ENCODE peak calls at places on chromosomes 7 and 10, in seven cellular contexts. One of them, this sample, is unnamed.

GRCh38 chr10:48594371-48594770 is 10.5 kb downstream of the ARHGAP22 start:
- DNase-seq in Peyer's patch: no peak
- DNase-seq in adrenal gland: no peak
- DNase-seq in upper lobe of left lung: no peak
- DNase-seq in GM20000: no peak
- DNase-seq in MM.1S: no peak
- DNase-seq in kidney: no peak
- DNase-seq in this sample: no peak

GRCh38 chr7:41911792-41912191 is 208.9 kb upstream of the INHBA start:
- DNase-seq in Peyer's patch: no peak
- DNase-seq in adrenal gland: no peak
- DNase-seq in upper lobe of left lung: no peak
- DNase-seq in GM20000: no peak
- DNase-seq in MM.1S: no peak
- DNase-seq in kidney: no peak
- DNase-seq in this sample: no peak

GRCh38 chr7:95951997-95952795 is 179.8 kb downstream of the DYNC1I1 start:
- DNase-seq in Peyer's patch: no peak
- DNase-seq in adrenal gland: no peak
- DNase-seq in upper lobe of left lung: no peak
- DNase-seq in GM20000: no peak
- DNase-seq in MM.1S: no peak
- DNase-seq in kidney: no peak
- DNase-seq in this sample: no peak

GRCh38 chr10:8352696-8353095 is 298.2 kb downstream of the GATA3 start:
- DNase-seq in Peyer's patch: no peak
- DNase-seq in adrenal gland: no peak
- DNase-seq in upper lobe of left lung: no peak
- DNase-seq in GM20000: no peak
- DNase-seq in MM.1S: no peak
- DNase-seq in kidney: no peak
- DNase-seq in this sample: no peak

GRCh38 chr7:158320328-158320727 is 267.3 kb downstream of the PTPRN2 start:
- DNase-seq in Peyer's patch: no peak
- DNase-seq in adrenal gland: no peak
- DNase-seq in upper lobe of left lung: no peak
- DNase-seq in GM20000: no peak
- DNase-seq in MM.1S: no peak
- DNase-seq in kidney: no peak
- DNase-seq in this sample: no peak

GRCh38 chr7:148563583-148564274 is 26.8 kb upstream of the C7orf33 start:
- DNase-seq in Peyer's patch: no peak
- DNase-seq in adrenal gland: no peak
- DNase-seq in upper lobe of left lung: no peak
- DNase-seq in GM20000: no peak
- DNase-seq in MM.1S: peak
- DNase-seq in kidney: no peak
- DNase-seq in this sample: no peak

GRCh38 chr10:102729090-102730026 is 14.4 kb upstream of the WBP1L start:
- DNase-seq in Peyer's patch: peak
- DNase-seq in adrenal gland: peak
- DNase-seq in upper lobe of left lung: peak
- DNase-seq in GM20000: peak
- DNase-seq in MM.1S: peak
- DNase-seq in kidney: peak
- DNase-seq in this sample: peak

GRCh38 chr7:148815612-148816011 is 68.5 kb downstream of the EZH2 start:
- DNase-seq in Peyer's patch: no peak
- DNase-seq in adrenal gland: no peak
- DNase-seq in upper lobe of left lung: no peak
- DNase-seq in GM20000: no peak
- DNase-seq in MM.1S: no peak
- DNase-seq in kidney: no peak
- DNase-seq in this sample: no peak

GRCh38 chr10:22334414-22335203 is 10.7 kb upstream of the SPAG6 start:
- DNase-seq in Peyer's patch: peak
- DNase-seq in adrenal gland: no peak
- DNase-seq in upper lobe of left lung: no peak
- DNase-seq in GM20000: peak
- DNase-seq in MM.1S: no peak
- DNase-seq in kidney: no peak
- DNase-seq in this sample: peak

GRCh38 chr10:6296456-6297214 is 93.9 kb downstream of the PFKFB3 start:
- DNase-seq in Peyer's patch: no peak
- DNase-seq in adrenal gland: no peak
- DNase-seq in upper lobe of left lung: no peak
- DNase-seq in GM20000: no peak
- DNase-seq in MM.1S: no peak
- DNase-seq in kidney: no peak
- DNase-seq in this sample: no peak

GRCh38 chr7:47638679-47639306 is 56.9 kb upstream of the TNS3 start:
- DNase-seq in Peyer's patch: no peak
- DNase-seq in adrenal gland: no peak
- DNase-seq in upper lobe of left lung: peak
- DNase-seq in GM20000: no peak
- DNase-seq in MM.1S: no peak
- DNase-seq in kidney: peak
- DNase-seq in this sample: no peak

GRCh38 chr7:38229386-38229785 is 44.0 kb downstream of the TARP start:
- DNase-seq in Peyer's patch: no peak
- DNase-seq in adrenal gland: no peak
- DNase-seq in upper lobe of left lung: no peak
- DNase-seq in GM20000: no peak
- DNase-seq in MM.1S: no peak
- DNase-seq in kidney: no peak
- DNase-seq in this sample: no peak

GRCh38 chr10:128599030-128599429 is 472.8 kb upstream of the MKI67 start:
- DNase-seq in Peyer's patch: no peak
- DNase-seq in adrenal gland: no peak
- DNase-seq in upper lobe of left lung: no peak
- DNase-seq in GM20000: no peak
- DNase-seq in MM.1S: no peak
- DNase-seq in kidney: no peak
- DNase-seq in this sample: no peak

GRCh38 chr10:7192831-7193348 is 217.9 kb downstream of the SFMBT2 start:
- DNase-seq in Peyer's patch: no peak
- DNase-seq in adrenal gland: no peak
- DNase-seq in upper lobe of left lung: no peak
- DNase-seq in GM20000: no peak
- DNase-seq in MM.1S: no peak
- DNase-seq in kidney: no peak
- DNase-seq in this sample: no peak

GRCh38 chr10:132129431-132129830 is 57.3 kb upstream of the DPYSL4 start:
- DNase-seq in Peyer's patch: no peak
- DNase-seq in adrenal gland: no peak
- DNase-seq in upper lobe of left lung: no peak
- DNase-seq in GM20000: no peak
- DNase-seq in MM.1S: no peak
- DNase-seq in kidney: peak
- DNase-seq in this sample: no peak

GRCh38 chr10:98414932-98415709 is at the start of gene PYROXD2:
- DNase-seq in Peyer's patch: peak
- DNase-seq in adrenal gland: peak
- DNase-seq in upper lobe of left lung: peak
- DNase-seq in GM20000: peak
- DNase-seq in MM.1S: peak
- DNase-seq in kidney: peak
- DNase-seq in this sample: peak

GRCh38 chr7:115117748-115118147 is 195.9 kb downstream of the MDFIC start:
- DNase-seq in Peyer's patch: no peak
- DNase-seq in adrenal gland: no peak
- DNase-seq in upper lobe of left lung: no peak
- DNase-seq in GM20000: no peak
- DNase-seq in MM.1S: no peak
- DNase-seq in kidney: no peak
- DNase-seq in this sample: no peak
- TF ChIP-seq CTCF in Peyer's patch: no peak
- TF ChIP-seq CTCF in adrenal gland: no peak
- TF ChIP-seq CTCF in upper lobe of left lung: no peak
- TF ChIP-seq CTCF in GM20000: no peak
- TF ChIP-seq CTCF in MM.1S: no peak
- TF ChIP-seq CTCF in kidney: no peak
- TF ChIP-seq CTCF in this sample: no peak

GRCh38 chr7:154640266-154640865 is 362.6 kb downstream of the PAXIP1 start:
- DNase-seq in Peyer's patch: no peak
- DNase-seq in adrenal gland: no peak
- DNase-seq in upper lobe of left lung: no peak
- DNase-seq in GM20000: no peak
- DNase-seq in MM.1S: peak
- DNase-seq in kidney: no peak
- DNase-seq in this sample: no peak
- TF ChIP-seq CTCF in Peyer's patch: no peak
- TF ChIP-seq CTCF in adrenal gland: peak
- TF ChIP-seq CTCF in upper lobe of left lung: no peak
- TF ChIP-seq CTCF in GM20000: no peak
- TF ChIP-seq CTCF in MM.1S: peak
- TF ChIP-seq CTCF in kidney: no peak
- TF ChIP-seq CTCF in this sample: peak

GRCh38 chr7:73648593-73649332 is 18.9 kb upstream of the VPS37D start:
- DNase-seq in Peyer's patch: no peak
- DNase-seq in adrenal gland: no peak
- DNase-seq in upper lobe of left lung: no peak
- DNase-seq in GM20000: no peak
- DNase-seq in MM.1S: no peak
- DNase-seq in kidney: no peak
- DNase-seq in this sample: no peak

GRCh38 chr7:73650524-73650923 is 17.1 kb upstream of the VPS37D start:
- DNase-seq in Peyer's patch: no peak
- DNase-seq in adrenal gland: no peak
- DNase-seq in upper lobe of left lung: no peak
- DNase-seq in GM20000: no peak
- DNase-seq in MM.1S: peak
- DNase-seq in kidney: peak
- DNase-seq in this sample: no peak

GRCh38 chr7:73646785-73647724 is 20.6 kb upstream of the VPS37D start:
- DNase-seq in Peyer's patch: no peak
- DNase-seq in adrenal gland: no peak
- DNase-seq in upper lobe of left lung: no peak
- DNase-seq in GM20000: no peak
- DNase-seq in MM.1S: no peak
- DNase-seq in kidney: peak
- DNase-seq in this sample: no peak

GRCh38 chr7:73645643-73646182 is 21.4 kb upstream of the MLXIPL start:
- DNase-seq in Peyer's patch: no peak
- DNase-seq in adrenal gland: no peak
- DNase-seq in upper lobe of left lung: no peak
- DNase-seq in GM20000: no peak
- DNase-seq in MM.1S: no peak
- DNase-seq in kidney: no peak
- DNase-seq in this sample: no peak

GRCh38 chr7:73647725-73648592 is 19.7 kb upstream of the VPS37D start:
- DNase-seq in Peyer's patch: peak
- DNase-seq in adrenal gland: no peak
- DNase-seq in upper lobe of left lung: no peak
- DNase-seq in GM20000: peak
- DNase-seq in MM.1S: no peak
- DNase-seq in kidney: peak
- DNase-seq in this sample: no peak
- TF ChIP-seq CTCF in Peyer's patch: no peak
- TF ChIP-seq CTCF in adrenal gland: peak
- TF ChIP-seq CTCF in upper lobe of left lung: no peak
- TF ChIP-seq CTCF in GM20000: no peak
- TF ChIP-seq CTCF in MM.1S: no peak
- TF ChIP-seq CTCF in kidney: no peak
- TF ChIP-seq CTCF in this sample: no peak

GRCh38 chr10:69513617-69514016 is 59.6 kb downstream of the NEUROG3 start:
- DNase-seq in Peyer's patch: no peak
- DNase-seq in adrenal gland: no peak
- DNase-seq in upper lobe of left lung: no peak
- DNase-seq in GM20000: no peak
- DNase-seq in MM.1S: no peak
- DNase-seq in kidney: no peak
- DNase-seq in this sample: no peak
- TF ChIP-seq CTCF in Peyer's patch: no peak
- TF ChIP-seq CTCF in adrenal gland: no peak
- TF ChIP-seq CTCF in upper lobe of left lung: no peak
- TF ChIP-seq CTCF in GM20000: no peak
- TF ChIP-seq CTCF in MM.1S: no peak
- TF ChIP-seq CTCF in kidney: no peak
- TF ChIP-seq CTCF in this sample: no peak

GRCh38 chr10:79490400-79491081 is 21.8 kb upstream of the EIF5AL1 start:
- DNase-seq in Peyer's patch: no peak
- DNase-seq in adrenal gland: no peak
- DNase-seq in upper lobe of left lung: no peak
- DNase-seq in GM20000: peak
- DNase-seq in MM.1S: no peak
- DNase-seq in kidney: peak
- DNase-seq in this sample: no peak

GRCh38 chr10:79488870-79489269 is 23.5 kb upstream of the EIF5AL1 start:
- DNase-seq in Peyer's patch: no peak
- DNase-seq in adrenal gland: no peak
- DNase-seq in upper lobe of left lung: no peak
- DNase-seq in GM20000: no peak
- DNase-seq in MM.1S: no peak
- DNase-seq in kidney: no peak
- DNase-seq in this sample: no peak

GRCh38 chr10:79492839-79493238 is 19.5 kb upstream of the EIF5AL1 start:
- DNase-seq in Peyer's patch: no peak
- DNase-seq in adrenal gland: no peak
- DNase-seq in upper lobe of left lung: no peak
- DNase-seq in GM20000: no peak
- DNase-seq in MM.1S: no peak
- DNase-seq in kidney: no peak
- DNase-seq in this sample: no peak

GRCh38 chr10:79492256-79492655 is 20.1 kb upstream of the EIF5AL1 start:
- DNase-seq in Peyer's patch: no peak
- DNase-seq in adrenal gland: no peak
- DNase-seq in upper lobe of left lung: no peak
- DNase-seq in GM20000: no peak
- DNase-seq in MM.1S: no peak
- DNase-seq in kidney: no peak
- DNase-seq in this sample: no peak

DNA sequence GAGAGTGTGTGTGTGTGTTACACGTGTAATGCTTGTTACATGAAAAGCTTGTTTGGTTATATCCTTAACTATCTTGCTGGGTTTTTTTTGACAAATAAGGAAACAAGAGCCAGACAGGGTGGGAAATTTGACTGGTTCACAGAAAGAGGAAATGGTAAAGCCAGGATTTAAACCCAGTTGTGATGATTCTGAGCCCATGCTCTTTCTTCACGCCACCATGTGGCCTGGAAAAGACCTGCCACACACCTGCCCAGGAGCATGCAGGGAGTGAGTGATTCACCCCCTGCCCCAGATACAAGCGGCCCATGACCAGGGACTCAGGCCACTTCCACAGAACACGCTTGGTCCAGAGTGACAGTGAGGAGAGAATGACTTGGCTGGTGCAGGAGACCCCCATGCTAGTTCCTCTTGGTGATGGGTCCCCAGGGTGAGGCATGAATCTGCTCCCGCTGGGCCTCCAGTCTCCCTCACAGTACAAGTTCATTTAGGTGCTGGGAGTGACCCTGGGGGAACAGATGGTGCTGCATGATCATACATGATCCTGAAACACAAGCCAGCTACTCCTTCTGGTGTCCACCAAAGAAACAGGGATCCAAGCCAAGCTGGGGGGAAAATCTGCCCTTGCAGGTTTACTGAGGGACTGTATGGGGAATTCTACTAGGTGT is 21.0 kb upstream of the EIF5AL1 start:
- DNase-seq in Peyer's patch: no peak
- DNase-seq in adrenal gland: no peak
- DNase-seq in upper lobe of left lung: no peak
- DNase-seq in GM20000: no peak
- DNase-seq in MM.1S: no peak
- DNase-seq in kidney: no peak
- DNase-seq in this sample: no peak
- TF ChIP-seq CTCF in Peyer's patch: no peak
- TF ChIP-seq CTCF in adrenal gland: no peak
- TF ChIP-seq CTCF in upper lobe of left lung: no peak
- TF ChIP-seq CTCF in GM20000: no peak
- TF ChIP-seq CTCF in MM.1S: no peak
- TF ChIP-seq CTCF in kidney: no peak
- TF ChIP-seq CTCF in this sample: no peak